ENCODE peak calls at places on chromosome 12, in nine cellular contexts. V, F, G, S, W, N, C, D and I are unnamed samples.

GRCh38 chr12:2679816-2680675 is 114.7 kb upstream of the FKBP4 start:
- DNase-seq in V (no peak), F (no peak), G (no peak), S (no peak), W (no peak), N (no peak), C (no peak), D (no peak), I (peak; percentile 8)

GRCh38 chr12:112586148-112586783 is 167.5 kb downstream of the PTPN11 start:
- DNase-seq in V (no peak), F (no peak), G (no peak), S (no peak), W (no peak), N (no peak), C (no peak), D (no peak), I (no peak)

GRCh38 chr12:4293942-4294505 is 20.5 kb downstream of the CCND2 start:
- DNase-seq in V (no peak), F (no peak), G (no peak), S (no peak), W (no peak), N (no peak), C (no peak), D (no peak), I (no peak)

GRCh38 chr12:62834406-62834805 is 100.5 kb downstream of the PPM1H start:
- DNase-seq in V (peak; percentile 54), F (no peak), G (no peak), S (peak; percentile 22), W (no peak), N (no peak), C (no peak), D (peak; percentile 59), I (peak; percentile 70)

GRCh38 chr12:130345292-130345691 is 7.6 kb downstream of the PIWIL1 start:
- DNase-seq in V (no peak), F (no peak), G (no peak), S (no peak), W (no peak), N (no peak), C (no peak), D (no peak), I (no peak)

GRCh38 chr12:27868165-27868564 is 88.1 kb upstream of the MANSC4 start:
- DNase-seq in V (no peak), F (no peak), G (no peak), S (no peak), W (no peak), N (no peak), C (no peak), D (no peak), I (no peak)

GRCh38 chr12:5081016-5081415 is 37.3 kb downstream of the KCNA5 start:
- DNase-seq in V (peak; percentile 52), F (no peak), G (no peak), S (no peak), W (no peak), N (no peak), C (no peak), D (no peak), I (no peak)

GRCh38 chr12:52214421-52214802 is 18.6 kb upstream of the KRT7 start:
- DNase-seq in V (no peak), F (no peak), G (no peak), S (no peak), W (no peak), N (peak; percentile 50), C (no peak), D (no peak), I (no peak)

GRCh38 chr12:19307451-19307850 is 131.8 kb upstream of the AEBP2 start:
- DNase-seq in V (no peak), F (no peak), G (no peak), S (no peak), W (no peak), N (no peak), C (no peak), D (no peak), I (no peak)

GRCh38 chr12:38456769-38457168 is 140.2 kb downstream of the ALG10B start:
- DNase-seq in V (no peak), F (no peak), G (no peak), S (no peak), W (no peak), N (no peak), C (no peak), D (no peak), I (no peak)

GRCh38 chr12:114425031-114425626 is 19.2 kb upstream of the TBX5 start:
- DNase-seq in V (no peak), F (no peak), G (no peak), S (no peak), W (no peak), N (no peak), C (peak; percentile 15), D (no peak), I (no peak)

GRCh38 chr12:113185180-113186032 is at the start of the genes DDX54 and RITA1:
- DNase-seq in V (peak; percentile 78), F (peak; percentile 90), G (peak; percentile 85), S (peak; percentile 69), W (peak; percentile 86), N (peak; percentile 92), C (peak; percentile 92), D (peak; percentile 86), I (peak; percentile 81)

GRCh38 chr12:55619352-55620138 is 17.1 kb upstream of the OR10P1 start:
- DNase-seq in V (no peak), F (peak; percentile 54), G (peak; percentile 64), S (no peak), W (no peak), N (no peak), C (peak; percentile 92), D (no peak), I (no peak)

GRCh38 chr12:14771651-14772137 is 31.6 kb downstream of the WBP11 start:
- DNase-seq in V (no peak), F (no peak), G (no peak), S (no peak), W (no peak), N (no peak), C (no peak), D (no peak), I (no peak)

GRCh38 chr12:29051221-29051620 is 97.9 kb upstream of the FAR2 start:
- DNase-seq in V (no peak), F (no peak), G (no peak), S (no peak), W (no peak), N (no peak), C (no peak), D (no peak), I (no peak)

DNA sequence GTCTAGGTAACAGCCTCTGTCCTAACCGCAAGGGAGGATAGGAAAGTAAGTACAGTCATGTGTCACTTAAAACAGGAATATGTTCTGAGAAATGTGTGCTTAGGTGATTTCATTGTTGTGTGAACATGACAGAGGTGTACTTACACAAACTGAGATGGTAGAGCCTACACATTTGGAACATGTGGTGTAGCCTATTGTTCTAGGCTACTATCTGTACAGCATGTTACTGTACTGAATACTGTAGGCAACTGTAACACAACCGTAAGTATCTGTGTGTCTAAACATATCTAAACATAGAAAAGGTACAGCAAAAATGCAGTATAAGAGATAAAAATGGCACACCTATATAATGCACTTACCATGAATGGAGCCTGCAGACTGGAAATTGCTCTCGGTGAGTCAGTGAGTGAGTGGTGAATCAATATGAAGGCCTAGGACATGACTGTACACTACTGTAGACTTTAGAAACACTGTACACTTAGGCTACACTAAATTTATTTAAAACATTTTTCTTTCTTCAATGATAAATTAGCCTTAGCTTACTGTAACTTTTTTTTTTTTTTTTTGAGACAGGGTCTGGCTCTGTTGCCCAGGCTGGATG is 13.2 kb upstream of the MDM2 start:
- DNase-seq in V (no peak), F (no peak), G (no peak), S (no peak), W (no peak), N (no peak), C (no peak), D (no peak), I (no peak)
- H3K4me3 ChIP-seq in V (no peak overlapping the region), F (no peak overlapping the region), G (no peak overlapping the region), S (no peak overlapping the region), W (no peak overlapping the region), N (no peak overlapping the region), C (no peak overlapping the region), D (no peak overlapping the region), I (no peak overlapping the region)

GRCh38 chr12:57343703-57344378 is 87.0 kb downstream of the R3HDM2 start:
- DNase-seq in V (no peak), F (no peak), G (no peak), S (no peak), W (no peak), N (no peak), C (no peak), D (no peak), I (no peak)

GRCh38 chr12:57341275-57341990 is 89.4 kb downstream of the R3HDM2 start:
- DNase-seq in V (no peak), F (no peak), G (peak; percentile 61), S (no peak), W (no peak), N (no peak), C (no peak), D (no peak), I (no peak)

GRCh38 chr12:57342207-57342691 is 88.6 kb downstream of the R3HDM2 start:
- DNase-seq in V (peak; percentile 55), F (peak; percentile 59), G (peak; percentile 69), S (no peak), W (no peak), N (no peak), C (no peak), D (peak; percentile 61), I (no peak)

GRCh38 chr12:57334219-57334618 is 83.2 kb upstream of the STAC3 start:
- DNase-seq in V (no peak), F (no peak), G (no peak), S (no peak), W (no peak), N (no peak), C (no peak), D (no peak), I (no peak)

DNA sequence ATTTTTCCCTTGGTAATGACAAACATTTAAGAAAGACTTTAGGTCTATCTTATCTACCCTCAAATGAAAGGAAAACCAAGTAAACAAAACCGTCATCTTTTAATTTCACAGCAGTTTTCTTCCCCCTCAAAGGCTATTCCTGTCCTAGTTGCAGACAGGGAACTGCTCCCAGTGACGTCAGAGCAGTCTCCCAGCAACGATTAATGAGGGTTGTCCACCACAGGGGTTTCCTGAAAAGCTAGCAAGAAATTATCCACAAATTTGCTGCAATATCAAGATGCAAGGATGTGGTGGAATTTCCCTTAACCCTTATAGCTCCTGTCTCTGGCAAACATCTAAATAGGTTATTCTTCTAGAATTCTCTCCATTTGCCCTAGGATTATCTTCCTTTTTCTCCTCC is 89.1 kb upstream of the STAC3 start:
- DNase-seq in V (peak; percentile 82), F (no peak), G (peak; percentile 87), S (peak; percentile 28), W (peak; percentile 37), N (no peak), C (no peak), D (peak; percentile 66), I (peak; percentile 62)
- H3K4me1 ChIP-seq in V (peaks cover 30% of the 10 kb centered on the region), F (no peaks in the 10 kb centered on the region), G (peaks cover 35% of the 10 kb centered on the region), S (peaks cover 32% of the 10 kb centered on the region), W (peaks cover 3% of the 10 kb centered on the region), N (no peaks in the 10 kb centered on the region), C (no peaks in the 10 kb centered on the region), D (peaks cover 3% of the 10 kb centered on the region), I (no peaks in the 10 kb centered on the region)

GRCh38 chr12:49264873-49265792 is at the start of gene TUBA1C:
- DNase-seq in V (peak; percentile 94), F (peak; percentile 97), G (peak; percentile 91), S (peak; percentile 76), W (peak; percentile 95), N (peak; percentile 97), C (peak; percentile 88), D (peak; percentile 91), I (peak; percentile 89)
- TF ChIP-seq POLR2A in V (peak; percentile 9), F (peak; percentile 97), G (peak; percentile 90), S (peak; percentile 66), W (no peak), N (peak; percentile 95), C (peak; percentile 99), D (peak; percentile 65), I (peak; percentile 61)

GRCh38 chr12:53334822-53335221 is 1.3 kb downstream of the SP7 start:
- DNase-seq in V (no peak), F (no peak), G (no peak), S (no peak), W (no peak), N (no peak), C (no peak), D (no peak), I (no peak)
- H3K4me3 ChIP-seq in V (no peak overlapping the region), F (no peak overlapping the region), G (no peak overlapping the region), S (no peak overlapping the region), W (no peak overlapping the region), N (no peak overlapping the region), C (no peak overlapping the region), D (no peak overlapping the region), I (no peak overlapping the region)